ENCODE peak calls at places on chromosome 5, in six cellular contexts. One of them, this sample, is unnamed.

GRCh38 chr5:73901455-73901854 is 275.5 kb downstream of the ARHGEF28 start:
- DNase-seq in ovary: no peak
- DNase-seq in PC-9: peak; percentile 15
- DNase-seq in CD4-positive, alpha-beta T cell: no peak
- DNase-seq in Panc1: no peak
- DNase-seq in A549: peak; percentile 31
- DNase-seq in this sample: no peak

GRCh38 chr5:179253730-179254129 is 91.5 kb downstream of the ADAMTS2 start:
- DNase-seq in ovary: no peak
- DNase-seq in PC-9: no peak
- DNase-seq in CD4-positive, alpha-beta T cell: no peak
- DNase-seq in Panc1: no peak
- DNase-seq in A549: no peak
- DNase-seq in this sample: no peak

GRCh38 chr5:13278148-13278547 is 666.3 kb downstream of the DNAH5 start:
- DNase-seq in ovary: no peak
- DNase-seq in PC-9: no peak
- DNase-seq in CD4-positive, alpha-beta T cell: no peak
- DNase-seq in Panc1: no peak
- DNase-seq in A549: no peak
- DNase-seq in this sample: no peak

GRCh38 chr5:38046093-38046492 is 206.3 kb upstream of the GDNF start:
- DNase-seq in ovary: no peak
- DNase-seq in PC-9: no peak
- DNase-seq in CD4-positive, alpha-beta T cell: no peak
- DNase-seq in Panc1: no peak
- DNase-seq in A549: no peak
- DNase-seq in this sample: no peak

GRCh38 chr5:67156976-67157583 is 39.5 kb downstream of the CD180 start:
- DNase-seq in ovary: no peak
- DNase-seq in PC-9: peak; percentile 45
- DNase-seq in CD4-positive, alpha-beta T cell: peak; percentile 42
- DNase-seq in Panc1: peak; percentile 45
- DNase-seq in A549: peak; percentile 27
- DNase-seq in this sample: no peak

GRCh38 chr5:181167814-181168488 is 20.6 kb downstream of the OR2V2 start:
- DNase-seq in ovary: no peak
- DNase-seq in PC-9: no peak
- DNase-seq in CD4-positive, alpha-beta T cell: no peak
- DNase-seq in Panc1: no peak
- DNase-seq in A549: no peak
- DNase-seq in this sample: no peak

GRCh38 chr5:65818592-65818991 is 96.6 kb downstream of the NLN start:
- DNase-seq in ovary: no peak
- DNase-seq in PC-9: no peak
- DNase-seq in CD4-positive, alpha-beta T cell: no peak
- DNase-seq in Panc1: no peak
- DNase-seq in A549: no peak
- DNase-seq in this sample: peak; percentile 41

GRCh38 chr5:127648997-127649550 is at the start of gene CTXN3:
- DNase-seq in ovary: no peak
- DNase-seq in PC-9: no peak
- DNase-seq in CD4-positive, alpha-beta T cell: no peak
- DNase-seq in Panc1: no peak
- DNase-seq in A549: no peak
- DNase-seq in this sample: no peak

GRCh38 chr5:32276173-32276853 is 36.4 kb downstream of the MTMR12 start:
- DNase-seq in ovary: no peak
- DNase-seq in PC-9: no peak
- DNase-seq in CD4-positive, alpha-beta T cell: no peak
- DNase-seq in Panc1: no peak
- DNase-seq in A549: no peak
- DNase-seq in this sample: no peak

GRCh38 chr5:138303365-138303764 is 28.2 kb downstream of the CDC25C start:
- DNase-seq in ovary: no peak
- DNase-seq in PC-9: no peak
- DNase-seq in CD4-positive, alpha-beta T cell: no peak
- DNase-seq in Panc1: no peak
- DNase-seq in A549: no peak
- DNase-seq in this sample: no peak

GRCh38 chr5:139110526-139111168 is 87.5 kb downstream of the SIL1 start:
- DNase-seq in ovary: no peak
- DNase-seq in PC-9: no peak
- DNase-seq in CD4-positive, alpha-beta T cell: no peak
- DNase-seq in Panc1: no peak
- DNase-seq in A549: no peak
- DNase-seq in this sample: no peak

GRCh38 chr5:142743677-142744441 is 26.3 kb upstream of the ARHGAP26 start:
- DNase-seq in ovary: no peak
- DNase-seq in PC-9: no peak
- DNase-seq in CD4-positive, alpha-beta T cell: no peak
- DNase-seq in Panc1: no peak
- DNase-seq in A549: no peak
- DNase-seq in this sample: no peak

GRCh38 chr5:114201332-114201731 is 160.5 kb upstream of the KCNN2 start:
- DNase-seq in ovary: no peak
- DNase-seq in PC-9: no peak
- DNase-seq in CD4-positive, alpha-beta T cell: no peak
- DNase-seq in Panc1: no peak
- DNase-seq in A549: no peak
- DNase-seq in this sample: no peak

GRCh38 chr5:77663081-77663863 is 24.8 kb upstream of the OTP start:
- DNase-seq in ovary: no peak
- DNase-seq in PC-9: no peak
- DNase-seq in CD4-positive, alpha-beta T cell: no peak
- DNase-seq in Panc1: no peak
- DNase-seq in A549: no peak
- DNase-seq in this sample: no peak

GRCh38 chr5:153276151-153276550 is 214.3 kb upstream of the GRIA1 start:
- DNase-seq in ovary: no peak
- DNase-seq in PC-9: peak; percentile 22
- DNase-seq in CD4-positive, alpha-beta T cell: no peak
- DNase-seq in Panc1: no peak
- DNase-seq in A549: no peak
- DNase-seq in this sample: no peak

GRCh38 chr5:34452170-34452828 is 203.8 kb upstream of the RAI14 start:
- DNase-seq in ovary: no peak
- DNase-seq in PC-9: peak; percentile 40
- DNase-seq in CD4-positive, alpha-beta T cell: no peak
- DNase-seq in Panc1: no peak
- DNase-seq in A549: no peak
- DNase-seq in this sample: no peak

GRCh38 chr5:172162348-172162747 is 25.7 kb downstream of the STK10 start:
- DNase-seq in ovary: no peak
- DNase-seq in PC-9: no peak
- DNase-seq in CD4-positive, alpha-beta T cell: no peak
- DNase-seq in Panc1: no peak
- DNase-seq in A549: no peak
- DNase-seq in this sample: no peak

GRCh38 chr5:172166030-172166429 is 22.0 kb downstream of the STK10 start:
- DNase-seq in ovary: no peak
- DNase-seq in PC-9: no peak
- DNase-seq in CD4-positive, alpha-beta T cell: no peak
- DNase-seq in Panc1: no peak
- DNase-seq in A549: no peak
- DNase-seq in this sample: no peak

GRCh38 chr5:172165465-172165864 is 22.6 kb downstream of the STK10 start:
- DNase-seq in ovary: no peak
- DNase-seq in PC-9: no peak
- DNase-seq in CD4-positive, alpha-beta T cell: no peak
- DNase-seq in Panc1: no peak
- DNase-seq in A549: no peak
- DNase-seq in this sample: no peak

GRCh38 chr5:172164773-172165212 is 23.2 kb downstream of the STK10 start:
- DNase-seq in ovary: no peak
- DNase-seq in PC-9: no peak
- DNase-seq in CD4-positive, alpha-beta T cell: no peak
- DNase-seq in Panc1: no peak
- DNase-seq in A549: no peak
- DNase-seq in this sample: peak; percentile 73

DNA sequence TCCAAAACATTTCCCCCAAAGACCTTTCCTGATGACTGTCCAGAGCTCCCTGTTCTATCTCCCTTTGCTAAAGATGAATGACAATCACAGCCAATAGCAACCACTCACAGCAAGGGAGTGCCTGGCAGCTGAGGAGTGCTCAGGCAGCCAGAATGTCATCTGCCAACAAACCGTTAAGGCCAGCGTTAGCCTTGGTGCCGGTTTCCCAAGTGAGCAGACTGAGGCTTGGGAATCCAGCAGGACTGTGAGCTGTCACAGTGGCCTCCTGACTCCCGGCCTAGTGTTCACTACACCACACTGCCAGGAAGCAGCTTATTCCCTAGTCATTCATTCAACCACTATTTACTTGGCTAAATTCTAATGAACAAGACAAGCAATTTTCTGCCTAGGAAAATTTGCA is 24.7 kb downstream of the STK10 start:
- DNase-seq in ovary: no peak
- DNase-seq in PC-9: no peak
- DNase-seq in CD4-positive, alpha-beta T cell: no peak
- DNase-seq in Panc1: no peak
- DNase-seq in A549: no peak
- DNase-seq in this sample: peak; percentile 49
- H3K27ac ChIP-seq in ovary: no peak overlapping the region
- H3K27ac ChIP-seq in PC-9: no peak overlapping the region
- H3K27ac ChIP-seq in CD4-positive, alpha-beta T cell: peak overlapping the region; percentile 15
- H3K27ac ChIP-seq in Panc1: no peak overlapping the region
- H3K27ac ChIP-seq in A549: no peak overlapping the region
- H3K27ac ChIP-seq in this sample: no peak overlapping the region

GRCh38 chr5:174744896-174745295 is 20.5 kb downstream of the MSX2 start:
- DNase-seq in ovary: no peak
- DNase-seq in PC-9: no peak
- DNase-seq in CD4-positive, alpha-beta T cell: no peak
- DNase-seq in Panc1: no peak
- DNase-seq in A549: no peak
- DNase-seq in this sample: no peak
- H3K27ac ChIP-seq in ovary: no peak overlapping the region
- H3K27ac ChIP-seq in PC-9: no peak overlapping the region
- H3K27ac ChIP-seq in CD4-positive, alpha-beta T cell: no peak overlapping the region
- H3K27ac ChIP-seq in Panc1: no peak overlapping the region
- H3K27ac ChIP-seq in A549: no peak overlapping the region
- H3K27ac ChIP-seq in this sample: no peak overlapping the region

GRCh38 chr5:14869286-14870164 is 2.1 kb downstream of the ANKH start:
- DNase-seq in ovary: no peak
- DNase-seq in PC-9: no peak
- DNase-seq in CD4-positive, alpha-beta T cell: no peak
- DNase-seq in Panc1: no peak
- DNase-seq in A549: no peak
- DNase-seq in this sample: no peak

GRCh38 chr5:14871573-14872069 is at the start of gene ANKH:
- DNase-seq in ovary: peak; percentile 81
- DNase-seq in PC-9: peak; percentile 96
- DNase-seq in CD4-positive, alpha-beta T cell: peak; percentile 77
- DNase-seq in Panc1: no peak
- DNase-seq in A549: peak; percentile 45
- DNase-seq in this sample: peak; percentile 56

GRCh38 chr5:14870347-14871083 is 1.1 kb downstream of the ANKH start:
- DNase-seq in ovary: peak; percentile 33
- DNase-seq in PC-9: no peak
- DNase-seq in CD4-positive, alpha-beta T cell: peak; percentile 10
- DNase-seq in Panc1: no peak
- DNase-seq in A549: no peak
- DNase-seq in this sample: peak; percentile 51

GRCh38 chr5:14872070-14872989 is 752 bp upstream of the ANKH start:
- DNase-seq in ovary: peak; percentile 68
- DNase-seq in PC-9: peak; percentile 73
- DNase-seq in CD4-positive, alpha-beta T cell: peak; percentile 44
- DNase-seq in Panc1: no peak
- DNase-seq in A549: peak; percentile 21
- DNase-seq in this sample: peak; percentile 50

GRCh38 chr5:14871084-14871572 is 450 bp downstream of the ANKH start:
- DNase-seq in ovary: peak; percentile 51
- DNase-seq in PC-9: peak; percentile 53
- DNase-seq in CD4-positive, alpha-beta T cell: peak; percentile 13
- DNase-seq in Panc1: no peak
- DNase-seq in A549: no peak
- DNase-seq in this sample: peak; percentile 59
- H3K27ac ChIP-seq in ovary: peak overlapping the region; percentile 64
- H3K27ac ChIP-seq in PC-9: no peak overlapping the region
- H3K27ac ChIP-seq in CD4-positive, alpha-beta T cell: peak overlapping the region; percentile 69
- H3K27ac ChIP-seq in Panc1: no peak overlapping the region
- H3K27ac ChIP-seq in A549: peak overlapping the region; percentile 92
- H3K27ac ChIP-seq in this sample: peak overlapping the region; percentile 71

DNA sequence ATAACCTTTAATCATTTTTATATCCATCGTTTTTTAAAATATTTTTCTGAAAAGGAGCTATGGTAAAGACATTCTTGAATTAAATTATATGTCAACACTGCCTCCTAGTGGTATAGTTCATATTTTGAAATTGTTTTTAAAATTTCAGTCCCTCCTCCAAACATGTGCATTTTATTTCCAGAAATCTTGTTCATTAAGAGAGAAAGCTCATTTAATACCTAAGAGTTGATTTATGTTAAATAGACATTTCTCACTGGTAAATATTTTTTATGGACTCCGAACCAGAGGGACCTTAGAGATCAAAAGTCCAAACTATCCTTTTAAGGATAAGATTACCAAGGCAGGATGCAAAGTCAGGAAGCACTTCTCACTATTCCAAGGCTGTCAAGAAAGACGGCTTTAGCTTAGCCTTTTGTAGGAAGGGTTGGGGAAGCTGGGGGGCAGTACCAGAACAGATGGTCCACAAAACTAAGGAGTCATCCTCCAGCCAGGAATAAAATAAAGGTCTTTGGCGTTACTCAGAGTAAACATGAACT is 21.6 kb downstream of the BHMT start:
- DNase-seq in ovary: no peak
- DNase-seq in PC-9: no peak
- DNase-seq in CD4-positive, alpha-beta T cell: no peak
- DNase-seq in Panc1: peak; percentile 28
- DNase-seq in A549: no peak
- DNase-seq in this sample: no peak
- H3K27ac ChIP-seq in ovary: peak overlapping the region; percentile 56
- H3K27ac ChIP-seq in PC-9: peak overlapping the region; percentile 82
- H3K27ac ChIP-seq in CD4-positive, alpha-beta T cell: no peak overlapping the region
- H3K27ac ChIP-seq in Panc1: no peak overlapping the region
- H3K27ac ChIP-seq in A549: peak overlapping the region; percentile 75
- H3K27ac ChIP-seq in this sample: peak overlapping the region; percentile 77

DNA sequence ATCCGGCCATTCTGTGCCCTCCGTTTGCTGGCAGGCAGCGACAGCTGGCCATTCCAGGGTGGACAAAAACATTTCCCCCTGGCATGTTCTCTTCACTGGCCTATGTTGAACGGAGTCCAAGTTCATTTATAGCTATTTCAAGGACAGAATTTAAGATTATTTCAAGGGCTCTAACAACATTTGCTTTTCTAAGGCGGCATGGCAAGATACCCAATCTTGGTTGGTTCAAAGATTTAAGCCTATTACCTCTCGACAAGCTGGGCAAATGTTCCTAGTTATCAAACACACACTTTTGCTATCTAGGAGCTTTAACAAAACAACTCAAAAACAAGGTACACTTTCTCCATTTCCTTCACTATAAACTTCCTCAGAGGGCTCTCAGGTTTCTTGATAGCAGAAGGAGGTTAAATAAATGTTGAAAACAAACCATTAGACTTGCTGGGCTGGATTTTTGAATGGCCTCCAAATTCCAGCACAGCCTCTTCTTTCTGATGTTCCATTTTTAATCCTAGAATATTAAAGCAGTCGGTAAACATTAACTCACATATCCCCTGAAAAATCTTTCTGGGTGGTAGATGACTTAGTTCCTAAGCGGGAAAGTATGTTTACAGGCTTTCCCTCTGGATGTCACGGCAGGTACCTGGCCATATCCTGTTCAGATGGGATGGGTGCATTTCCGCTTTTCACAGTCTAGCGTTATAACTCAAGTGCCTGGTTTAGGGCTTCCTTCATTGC is 332.2 kb downstream of the PLK2 start:
- DNase-seq in ovary: peak; percentile 15
- DNase-seq in PC-9: no peak
- DNase-seq in CD4-positive, alpha-beta T cell: no peak
- DNase-seq in Panc1: no peak
- DNase-seq in A549: peak; percentile 50
- DNase-seq in this sample: no peak
- H3K27ac ChIP-seq in ovary: peak overlapping the region; percentile 38
- H3K27ac ChIP-seq in PC-9: no peak overlapping the region
- H3K27ac ChIP-seq in CD4-positive, alpha-beta T cell: no peak overlapping the region
- H3K27ac ChIP-seq in Panc1: peak overlapping the region; percentile 62
- H3K27ac ChIP-seq in A549: peak overlapping the region; percentile 83
- H3K27ac ChIP-seq in this sample: no peak overlapping the region